ENCODE peak calls at places on chromosomes 3 and 15, in eight cellular contexts. K, U, D, H, I, S, Y and X are unnamed samples.

GRCh38 chr3:153315781-153316180 is 153.8 kb downstream of the RAP2B start:
- DNase-seq in K (no peak), U (no peak), D (no peak), H (no peak), I (no peak), S (no peak), Y (peak), X (no peak)

GRCh38 chr3:120160050-120160449 is 65.8 kb upstream of the GSK3B start:
- DNase-seq in K (no peak), U (no peak), D (peak), H (peak), I (no peak), S (peak), Y (peak), X (peak)

GRCh38 chr15:99476413-99477222 is 89.2 kb upstream of the MEF2A start:
- DNase-seq in K (peak), U (peak), D (peak), H (no peak), I (no peak), S (peak), Y (peak), X (peak)

GRCh38 chr15:25710184-25710583 is 152.9 kb downstream of the ATP10A start:
- DNase-seq in K (peak), U (peak), D (no peak), H (no peak), I (peak), S (no peak), Y (peak), X (peak)

GRCh38 chr3:190862209-190863118 is at the start of gene GMNC:
- DNase-seq in K (peak), U (no peak), D (peak), H (peak), I (no peak), S (peak), Y (peak), X (peak)

GRCh38 chr3:158094235-158094916 is 11.8 kb downstream of the SHOX2 start:
- DNase-seq in K (peak), U (no peak), D (no peak), H (no peak), I (no peak), S (no peak), Y (no peak), X (no peak)

GRCh38 chr3:59108091-59108815 is 58.4 kb upstream of the CFAP20DC start:
- DNase-seq in K (no peak), U (no peak), D (no peak), H (no peak), I (no peak), S (no peak), Y (peak), X (peak)

GRCh38 chr3:133592843-133593242 is 19.4 kb downstream of the CDV3 start:
- DNase-seq in K (no peak), U (no peak), D (no peak), H (no peak), I (no peak), S (no peak), Y (peak), X (no peak)

GRCh38 chr3:188978772-188979171 is 193.0 kb upstream of the TPRG1 start:
- DNase-seq in K (no peak), U (no peak), D (peak), H (no peak), I (no peak), S (peak), Y (peak), X (no peak)

GRCh38 chr3:129911261-129911861 is 17.9 kb upstream of the TMCC1 start:
- DNase-seq in K (no peak), U (no peak), D (no peak), H (no peak), I (no peak), S (no peak), Y (no peak), X (no peak)

GRCh38 chr3:100556656-100557310 is 52.6 kb upstream of the ADGRG7 start:
- DNase-seq in K (no peak), U (no peak), D (no peak), H (no peak), I (no peak), S (peak), Y (peak), X (no peak)

GRCh38 chr15:98123834-98124233 is 163.3 kb downstream of the ARRDC4 start:
- DNase-seq in K (no peak), U (no peak), D (peak), H (no peak), I (no peak), S (no peak), Y (peak), X (no peak)

GRCh38 chr3:17111556-17111955 is 226.8 kb downstream of the PLCL2 start:
- DNase-seq in K (no peak), U (no peak), D (no peak), H (no peak), I (no peak), S (no peak), Y (peak), X (no peak)

GRCh38 chr3:161222662-161223061 is 1.6 kb downstream of the NMD3 start:
- DNase-seq in K (no peak), U (no peak), D (no peak), H (no peak), I (no peak), S (no peak), Y (peak), X (no peak)

GRCh38 chr15:78438595-78439285 is 724 bp downstream of the IREB2 start:
- DNase-seq in K (peak), U (peak), D (peak), H (peak), I (no peak), S (no peak), Y (peak), X (peak)